ENCODE peak calls at places on chromosome 14, in nine cellular contexts. One of them, this sample, is unnamed.

GRCh38 chr14:102390486-102390885 is 27.7 kb downstream of the TECPR2 start:
- DNase-seq in AG09309: no peak
- DNase-seq in Daoy: no peak
- DNase-seq in activated CD4-positive, alpha-beta T cell treated with anti-CD3 and anti-CD28 coated beads, Interleukin-2, amount 10 ng/mL, durations not matched to agents 7 days and 5 days: no peak
- DNase-seq in SHP77: no peak
- DNase-seq in kidney glomerular epithelial cell: no peak
- DNase-seq in pancreas: no peak
- DNase-seq in T-helper 2 cell: no peak
- DNase-seq in skeletal muscle cell: peak; percentile 7
- DNase-seq in this sample: no peak

GRCh38 chr14:43119672-43120071 is 1387.4 kb downstream of the FSCB start:
- DNase-seq in AG09309: no peak
- DNase-seq in Daoy: no peak
- DNase-seq in activated CD4-positive, alpha-beta T cell treated with anti-CD3 and anti-CD28 coated beads, Interleukin-2, amount 10 ng/mL, durations not matched to agents 7 days and 5 days: no peak
- DNase-seq in SHP77: no peak
- DNase-seq in kidney glomerular epithelial cell: no peak
- DNase-seq in pancreas: no peak
- DNase-seq in T-helper 2 cell: no peak
- DNase-seq in skeletal muscle cell: no peak
- DNase-seq in this sample: no peak

GRCh38 chr14:102320033-102320660 is 601 bp downstream of the ZNF839 start:
- DNase-seq in AG09309: no peak
- DNase-seq in Daoy: peak; percentile 44
- DNase-seq in activated CD4-positive, alpha-beta T cell treated with anti-CD3 and anti-CD28 coated beads, Interleukin-2, amount 10 ng/mL, durations not matched to agents 7 days and 5 days: peak; percentile 38
- DNase-seq in SHP77: peak; percentile 11
- DNase-seq in kidney glomerular epithelial cell: no peak
- DNase-seq in pancreas: peak; percentile 49
- DNase-seq in T-helper 2 cell: peak; percentile 19
- DNase-seq in skeletal muscle cell: no peak
- DNase-seq in this sample: no peak

GRCh38 chr14:94640721-94641631 is 28.8 kb downstream of the SERPINA3 start:
- DNase-seq in AG09309: no peak
- DNase-seq in Daoy: peak; percentile 71
- DNase-seq in activated CD4-positive, alpha-beta T cell treated with anti-CD3 and anti-CD28 coated beads, Interleukin-2, amount 10 ng/mL, durations not matched to agents 7 days and 5 days: no peak
- DNase-seq in SHP77: no peak
- DNase-seq in kidney glomerular epithelial cell: no peak
- DNase-seq in pancreas: no peak
- DNase-seq in T-helper 2 cell: no peak
- DNase-seq in skeletal muscle cell: no peak
- DNase-seq in this sample: no peak

GRCh38 chr14:32825058-32825457 is 113.6 kb upstream of the NPAS3 start:
- DNase-seq in AG09309: no peak
- DNase-seq in Daoy: no peak
- DNase-seq in activated CD4-positive, alpha-beta T cell treated with anti-CD3 and anti-CD28 coated beads, Interleukin-2, amount 10 ng/mL, durations not matched to agents 7 days and 5 days: no peak
- DNase-seq in SHP77: no peak
- DNase-seq in kidney glomerular epithelial cell: no peak
- DNase-seq in pancreas: no peak
- DNase-seq in T-helper 2 cell: no peak
- DNase-seq in skeletal muscle cell: no peak
- DNase-seq in this sample: no peak

GRCh38 chr14:30874999-30875787 is 834 bp downstream of the COCH start:
- DNase-seq in AG09309: no peak
- DNase-seq in Daoy: peak; percentile 26
- DNase-seq in activated CD4-positive, alpha-beta T cell treated with anti-CD3 and anti-CD28 coated beads, Interleukin-2, amount 10 ng/mL, durations not matched to agents 7 days and 5 days: no peak
- DNase-seq in SHP77: peak; percentile 24
- DNase-seq in kidney glomerular epithelial cell: no peak
- DNase-seq in pancreas: no peak
- DNase-seq in T-helper 2 cell: peak; percentile 0
- DNase-seq in skeletal muscle cell: no peak
- DNase-seq in this sample: no peak

GRCh38 chr14:92693998-92694780 is 54.2 kb downstream of the LGMN start:
- DNase-seq in AG09309: no peak
- DNase-seq in Daoy: no peak
- DNase-seq in activated CD4-positive, alpha-beta T cell treated with anti-CD3 and anti-CD28 coated beads, Interleukin-2, amount 10 ng/mL, durations not matched to agents 7 days and 5 days: no peak
- DNase-seq in SHP77: peak; percentile 27
- DNase-seq in kidney glomerular epithelial cell: peak; percentile 48
- DNase-seq in pancreas: no peak
- DNase-seq in T-helper 2 cell: no peak
- DNase-seq in skeletal muscle cell: no peak
- DNase-seq in this sample: no peak

GRCh38 chr14:32121948-32122347 is 44.8 kb downstream of the ARHGAP5 start:
- DNase-seq in AG09309: peak; percentile 27
- DNase-seq in Daoy: no peak
- DNase-seq in activated CD4-positive, alpha-beta T cell treated with anti-CD3 and anti-CD28 coated beads, Interleukin-2, amount 10 ng/mL, durations not matched to agents 7 days and 5 days: no peak
- DNase-seq in SHP77: no peak
- DNase-seq in kidney glomerular epithelial cell: no peak
- DNase-seq in pancreas: no peak
- DNase-seq in T-helper 2 cell: no peak
- DNase-seq in skeletal muscle cell: no peak
- DNase-seq in this sample: no peak

GRCh38 chr14:94562019-94562418 is 777 bp downstream of the SERPINA4 start:
- DNase-seq in AG09309: no peak
- DNase-seq in Daoy: no peak
- DNase-seq in activated CD4-positive, alpha-beta T cell treated with anti-CD3 and anti-CD28 coated beads, Interleukin-2, amount 10 ng/mL, durations not matched to agents 7 days and 5 days: no peak
- DNase-seq in SHP77: no peak
- DNase-seq in kidney glomerular epithelial cell: no peak
- DNase-seq in pancreas: peak; percentile 3
- DNase-seq in T-helper 2 cell: no peak
- DNase-seq in skeletal muscle cell: no peak
- DNase-seq in this sample: no peak

GRCh38 chr14:48874701-48875100 is 711.5 kb downstream of the RPS29 start:
- DNase-seq in AG09309: no peak
- DNase-seq in Daoy: no peak
- DNase-seq in activated CD4-positive, alpha-beta T cell treated with anti-CD3 and anti-CD28 coated beads, Interleukin-2, amount 10 ng/mL, durations not matched to agents 7 days and 5 days: no peak
- DNase-seq in SHP77: no peak
- DNase-seq in kidney glomerular epithelial cell: no peak
- DNase-seq in pancreas: no peak
- DNase-seq in T-helper 2 cell: no peak
- DNase-seq in skeletal muscle cell: no peak
- DNase-seq in this sample: no peak